ENCODE peak calls at places on chromosomes 12 and 14, in seven cellular contexts. G, P, H, L, O, B and F are unnamed samples.

GRCh38 chr12:51421266-51421884 is 3.3 kb upstream of the SLC4A8 start:
- DNase-seq in L (peak; percentile 65), B (peak; percentile 15), O (peak; percentile 33), P (peak; percentile 85), H (peak; percentile 69), G (peak; percentile 77), F (peak; percentile 72)

GRCh38 chr12:14948672-14949071 is 10.3 kb upstream of the ERP27 start:
- DNase-seq in L (peak; percentile 90), O (no peak), B (no peak), H (no peak), G (no peak), P (peak; percentile 82), F (peak; percentile 89)

GRCh38 chr12:108854453-108855283 is 2.7 kb downstream of the SSH1 start:
- DNase-seq in H (no peak), O (no peak), B (no peak), G (no peak), P (no peak), L (peak; percentile 100), F (peak; percentile 100)

GRCh38 chr14:91145396-91146160 is 31.7 kb downstream of the DGLUCY start:
- DNase-seq in G (no peak), B (no peak), L (no peak), P (no peak), O (no peak), H (no peak), F (no peak)

GRCh38 chr14:64196026-64196425 is 98.1 kb downstream of the ESR2 start:
- DNase-seq in P (no peak), G (no peak), L (no peak), O (no peak), H (no peak), B (no peak), F (no peak)

GRCh38 chr14:68363841-68364711 is 428.8 kb downstream of the ZFP36L1 start:
- DNase-seq in P (peak; percentile 97), O (no peak), H (peak; percentile 92), L (peak; percentile 94), G (peak; percentile 74), B (peak; percentile 34), F (peak; percentile 62)

GRCh38 chr12:73383584-73384229 is 1111.5 kb downstream of the TRHDE start:
- DNase-seq in B (no peak), H (no peak), G (no peak), P (no peak), O (no peak), L (no peak), F (no peak)

GRCh38 chr12:74043343-74043742 is 494.3 kb upstream of the ATXN7L3B start:
- DNase-seq in H (no peak), O (peak; percentile 91), B (no peak), G (no peak), L (peak; percentile 78), P (peak; percentile 23), F (no peak)

GRCh38 chr12:16119618-16120017 is 157.9 kb downstream of the SLC15A5 start:
- DNase-seq in H (no peak), L (no peak), B (no peak), G (no peak), P (no peak), O (no peak), F (no peak)

GRCh38 chr12:14843425-14843887 is at the start of gene ART4:
- DNase-seq in B (no peak), L (no peak), H (no peak), O (peak; percentile 72), P (peak; percentile 38), G (no peak), F (no peak)

GRCh38 chr12:80161612-80162011 is 62.3 kb downstream of the OTOGL start:
- DNase-seq in B (no peak), O (no peak), H (no peak), L (no peak), G (no peak), P (no peak), F (no peak)

GRCh38 chr12:16586350-16587109 is 19.4 kb downstream of the LMO3 start:
- DNase-seq in H (no peak), P (no peak), G (no peak), B (no peak), L (no peak), O (no peak), F (peak; percentile 64)

GRCh38 chr14:76772300-76773187 is 11.3 kb downstream of the VASH1 start:
- DNase-seq in B (no peak), H (no peak), G (peak; percentile 78), P (peak; percentile 95), O (no peak), L (peak; percentile 95), F (peak; percentile 61)

GRCh38 chr12:75479963-75480461 is 543 bp upstream of the GLIPR1 start:
- DNase-seq in O (no peak), P (no peak), G (no peak), L (no peak), B (no peak), H (no peak), F (peak; percentile 81)

GRCh38 chr12:107318804-107319535 is 225.6 kb upstream of the CRY1 start:
- DNase-seq in G (peak; percentile 58), B (no peak), O (peak; percentile 13), P (peak; percentile 75), L (peak; percentile 43), H (peak; percentile 53), F (peak; percentile 51)

GRCh38 chr12:69824028-69824427 is 999 bp upstream of the MYRFL start:
- DNase-seq in O (no peak), G (no peak), P (no peak), L (no peak), B (no peak), H (no peak), F (no peak)
- H3K18ac ChIP-seq in O (no peak overlapping the region), G (no peak overlapping the region), P (no peak overlapping the region), L (no peak overlapping the region), B (no peak overlapping the region), H (no peak overlapping the region), F (no peak overlapping the region)

GRCh38 chr12:90079811-90080210 is 371.2 kb upstream of the ATP2B1 start:
- DNase-seq in P (peak; percentile 68), H (no peak), B (no peak), L (no peak), G (no peak), O (no peak), F (no peak)
- H3K4me2 ChIP-seq in P (no peak overlapping the region), H (no peak overlapping the region), B (no peak overlapping the region), L (no peak overlapping the region), G (no peak overlapping the region), O (no peak overlapping the region), F (no peak overlapping the region)

DNA sequence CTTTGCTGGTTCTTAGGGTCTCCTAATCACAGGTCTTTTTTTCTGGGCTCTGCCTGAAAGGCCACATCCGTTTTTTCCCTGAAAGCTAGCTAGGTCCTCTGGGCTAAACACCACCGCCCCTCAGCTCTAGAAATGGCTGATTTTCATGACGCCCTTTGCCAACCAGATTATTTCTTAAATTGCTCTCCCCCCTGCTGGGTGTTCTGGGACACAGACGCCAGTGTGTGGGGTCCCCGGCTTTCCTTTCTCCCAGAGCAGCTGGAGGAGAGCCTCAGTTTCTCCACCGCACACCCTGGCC is 45.3 kb upstream of the ATP23 start:
- DNase-seq in G (no peak), H (no peak), P (no peak), B (no peak), O (no peak), L (peak; percentile 39), F (no peak)
- H3K18ac ChIP-seq in G (peak overlapping the region; percentile 73), H (peak overlapping the region; percentile 95), P (peak overlapping the region; percentile 97), B (peak overlapping the region; percentile 60), O (no peak overlapping the region), L (peak overlapping the region; percentile 100), F (peak overlapping the region; percentile 89)

GRCh38 chr14:50599700-50600444 is 39.9 kb downstream of the ATL1 start:
- DNase-seq in H (peak; percentile 20), G (no peak), B (no peak), O (no peak), P (peak; percentile 60), L (peak; percentile 64), F (peak; percentile 60)
- H3K4me2 ChIP-seq in H (no peak overlapping the region), G (no peak overlapping the region), B (no peak overlapping the region), O (no peak overlapping the region), P (no peak overlapping the region), L (no peak overlapping the region), F (no peak overlapping the region)

DNA sequence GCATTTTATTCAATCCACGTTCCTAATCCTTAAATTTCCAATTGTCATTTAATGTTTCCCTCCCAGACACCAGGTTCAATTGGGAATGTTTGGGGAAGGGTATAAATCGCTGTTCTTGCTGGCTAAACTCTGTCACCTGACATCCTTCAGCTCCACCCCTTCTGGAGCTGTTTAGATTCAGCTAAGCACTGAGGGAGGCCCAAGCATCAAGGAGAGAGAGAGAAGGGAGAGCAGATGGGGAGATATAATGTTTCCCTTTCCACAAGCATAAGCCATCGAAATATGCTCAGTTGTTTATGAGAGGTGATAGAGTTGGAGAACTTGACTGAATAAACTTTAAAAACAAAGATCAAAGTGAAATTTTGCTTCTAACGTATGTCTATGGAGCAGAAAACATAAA is 1.8 kb downstream of the ABCC9 start:
- DNase-seq in P (peak; percentile 18), B (no peak), H (no peak), L (no peak), O (no peak), G (no peak), F (no peak)
- H3K18ac ChIP-seq in P (no peak overlapping the region), B (no peak overlapping the region), H (no peak overlapping the region), L (no peak overlapping the region), O (no peak overlapping the region), G (no peak overlapping the region), F (no peak overlapping the region)

GRCh38 chr12:132874175-132874574 is 13.2 kb downstream of the CHFR start:
- DNase-seq in H (no peak), P (no peak), G (no peak), B (no peak), O (no peak), L (no peak), F (no peak)
- H3K4me2 ChIP-seq in H (no peak overlapping the region), P (no peak overlapping the region), G (no peak overlapping the region), B (no peak overlapping the region), O (no peak overlapping the region), L (no peak overlapping the region), F (no peak overlapping the region)

DNA sequence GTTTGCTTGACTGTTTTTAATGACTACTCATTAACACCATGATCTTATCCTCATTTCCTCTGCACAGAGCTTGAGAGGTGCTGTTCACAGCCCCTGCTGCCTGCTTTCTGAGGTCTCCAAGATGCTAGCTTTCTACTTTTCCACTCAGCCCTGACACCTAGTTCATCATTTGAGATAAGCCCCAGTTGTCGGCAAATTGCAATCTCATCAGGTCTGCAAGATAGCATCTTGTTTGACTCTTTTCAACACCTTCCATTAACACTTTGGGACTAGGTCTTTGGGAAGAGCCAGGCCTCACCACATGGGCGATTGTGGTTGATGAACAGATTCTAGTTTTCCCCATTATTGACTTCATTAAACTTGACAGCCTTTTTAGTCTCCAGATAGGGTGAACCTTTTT is 904.8 kb downstream of the DIO2 start:
- DNase-seq in L (no peak), B (no peak), G (no peak), O (no peak), P (peak; percentile 96), H (no peak), F (no peak)
- H3K18ac ChIP-seq in L (no peak overlapping the region), B (no peak overlapping the region), G (no peak overlapping the region), O (no peak overlapping the region), P (no peak overlapping the region), H (no peak overlapping the region), F (no peak overlapping the region)

GRCh38 chr12:82529096-82529495 is 157.6 kb upstream of the TMTC2 start:
- DNase-seq in H (no peak), G (no peak), P (no peak), O (no peak), B (no peak), L (peak; percentile 1), F (no peak)
- H3K4me2 ChIP-seq in H (no peak overlapping the region), G (no peak overlapping the region), P (no peak overlapping the region), O (no peak overlapping the region), B (no peak overlapping the region), L (no peak overlapping the region), F (no peak overlapping the region)